ENCODE peak calls at places on chromosomes 11 and 22, in six cellular contexts. T, V, X, C, L and S are unnamed samples.

GRCh38 chr11:95104916-95105315 is 15.3 kb downstream of the ENDOD1 start:
- DNase-seq in T (no peak), V (no peak), L (no peak), C (no peak), X (no peak), S (no peak)

GRCh38 chr22:41983516-41983915 is 14.3 kb downstream of the SEPTIN3 start:
- DNase-seq in C (no peak), T (no peak), V (no peak), L (no peak), X (no peak), S (peak; percentile 64)

GRCh38 chr11:9971894-9972293 is 308.0 kb downstream of the SWAP70 start:
- DNase-seq in L (no peak), X (no peak), T (no peak), C (no peak), V (no peak), S (no peak)

GRCh38 chr22:22342697-22343602 is 98.4 kb downstream of the VPREB1 start:
- DNase-seq in V (peak; percentile 55), L (peak; percentile 50), C (no peak), T (peak; percentile 82), X (peak; percentile 43), S (peak; percentile 49)

GRCh38 chr11:65502852-65503603 is 4.2 kb downstream of the MALAT1 start:
- DNase-seq in C (no peak), L (no peak), V (no peak), T (no peak), X (no peak), S (no peak)

GRCh38 chr11:120222916-120223315 is 12.1 kb downstream of the OAF start:
- DNase-seq in V (no peak), T (no peak), X (no peak), L (no peak), C (no peak), S (no peak)

GRCh38 chr11:9057032-9057431 is 34.4 kb downstream of the SCUBE2 start:
- DNase-seq in T (no peak), X (peak; percentile 2), V (no peak), L (no peak), C (no peak), S (no peak)

GRCh38 chr11:70735976-70736375 is 337.6 kb downstream of the CTTN start:
- DNase-seq in X (no peak), C (no peak), V (no peak), T (no peak), L (no peak), S (no peak)

GRCh38 chr11:30758012-30758411 is 171.9 kb upstream of the MPPED2 start:
- DNase-seq in C (no peak), L (no peak), X (no peak), V (no peak), T (no peak), S (no peak)

GRCh38 chr22:46826438-46826837 is 64.0 kb downstream of the TBC1D22A start:
- DNase-seq in T (no peak), X (no peak), C (no peak), L (peak; percentile 2), V (no peak), S (no peak)

GRCh38 chr11:118939948-118940598 is 14.3 kb upstream of the BCL9L start:
- DNase-seq in X (no peak), V (no peak), T (no peak), C (no peak), L (peak; percentile 50), S (no peak)

GRCh38 chr11:63563201-63564055 is at the start of gene PLAAT2:
- DNase-seq in V (no peak), T (no peak), L (no peak), X (no peak), C (no peak), S (no peak)

GRCh38 chr11:92894197-92894596 is 75.3 kb upstream of the MTNR1B start:
- DNase-seq in L (no peak), T (no peak), C (no peak), V (no peak), X (no peak), S (no peak)

GRCh38 chr11:22491826-22492225 is 133.8 kb downstream of the FANCF start:
- DNase-seq in T (no peak), V (no peak), C (no peak), X (no peak), L (peak; percentile 69), S (no peak)

GRCh38 chr11:10584071-10584501 is 15.6 kb upstream of the LYVE1 start:
- DNase-seq in T (no peak), L (no peak), X (no peak), C (no peak), V (no peak), S (no peak)

GRCh38 chr11:19595840-19596751 is 116.5 kb upstream of the NAV2 start:
- DNase-seq in L (peak; percentile 74), T (no peak), X (no peak), C (no peak), V (no peak), S (no peak)

GRCh38 chr11:71454470-71455113 is 1.6 kb downstream of the NADSYN1 start:
- DNase-seq in V (no peak), X (peak; percentile 4), L (no peak), C (peak; percentile 24), T (peak; percentile 33), S (no peak)

GRCh38 chr22:22712666-22713365 is 68.4 kb downstream of the GGTLC2 start:
- DNase-seq in V (no peak), L (no peak), C (no peak), T (no peak), X (no peak), S (no peak)

GRCh38 chr22:19057999-19058491 is 64.2 kb downstream of the DGCR2 start:
- DNase-seq in L (no peak), X (no peak), C (no peak), T (peak; percentile 9), V (no peak), S (no peak)

GRCh38 chr11:10858505-10859360 is 880 bp upstream of the ZBED5 start:
- DNase-seq in X (peak; percentile 49), V (peak; percentile 40), T (peak; percentile 70), L (peak; percentile 64), C (peak; percentile 80), S (peak; percentile 13)

GRCh38 chr22:25564320-25564978 is at the start of gene GRK3:
- DNase-seq in L (peak; percentile 95), C (peak; percentile 83), T (peak; percentile 67), V (no peak), X (no peak), S (no peak)

GRCh38 chr11:116833816-116834534 is 3.4 kb downstream of the APOA1 start:
- DNase-seq in X (no peak), V (no peak), T (peak; percentile 42), L (no peak), C (no peak), S (no peak)

GRCh38 chr22:44127353-44127752 is 53.4 kb upstream of the PARVG start:
- DNase-seq in C (no peak), T (no peak), L (no peak), V (no peak), X (no peak), S (no peak)

GRCh38 chr22:20012741-20013331 is 3.8 kb downstream of the ARVCF start:
- DNase-seq in T (no peak), V (no peak), X (no peak), L (no peak), C (no peak), S (no peak)

GRCh38 chr11:119584193-119585037 is 144.6 kb downstream of the NECTIN1 start:
- DNase-seq in V (no peak), L (peak; percentile 83), C (no peak), T (peak; percentile 33), X (peak; percentile 49), S (no peak)

GRCh38 chr11:129375731-129376657 is at the start of gene BARX2:
- DNase-seq in V (peak; percentile 21), C (no peak), T (peak; percentile 63), X (peak; percentile 59), L (peak; percentile 70), S (no peak)

GRCh38 chr11:122413677-122414076 is 241.8 kb upstream of the UBASH3B start:
- DNase-seq in L (no peak), X (no peak), V (no peak), T (no peak), C (no peak), S (no peak)

GRCh38 chr22:25627271-25627848 is 62.9 kb downstream of the GRK3 start:
- DNase-seq in L (peak; percentile 43), X (peak; percentile 84), T (no peak), C (no peak), V (no peak), S (no peak)

GRCh38 chr22:22813126-22814075 is 74.2 kb upstream of the IGLL5 start:
- DNase-seq in C (no peak), X (no peak), T (no peak), V (no peak), L (no peak), S (no peak)

GRCh38 chr11:15468471-15468870 is 353.7 kb downstream of the INSC start:
- DNase-seq in X (no peak), C (no peak), T (no peak), L (no peak), V (no peak), S (peak; percentile 12)

GRCh38 chr22:28674121-28674563 is 5.5 kb downstream of the TTC28 start:
- DNase-seq in L (peak; percentile 10), C (no peak), T (no peak), X (no peak), V (no peak), S (peak; percentile 12)

GRCh38 chr11:35013514-35014191 is 97.2 kb downstream of the PDHX start:
- DNase-seq in X (no peak), C (no peak), V (no peak), L (no peak), T (no peak), S (no peak)

GRCh38 chr11:26621147-26621546 is 49.1 kb upstream of the MUC15 start:
- DNase-seq in T (no peak), L (no peak), V (no peak), X (no peak), C (no peak), S (peak; percentile 69)

GRCh38 chr11:124101722-124102121 is 13.5 kb upstream of the VWA5A start:
- DNase-seq in L (no peak), V (no peak), X (no peak), C (no peak), T (no peak), S (no peak)

GRCh38 chr11:94885133-94885532 is 88.2 kb downstream of the CWC15 start:
- DNase-seq in V (no peak), T (no peak), X (peak; percentile 80), C (no peak), L (no peak), S (no peak)

GRCh38 chr11:128026596-128026995 is 560.8 kb downstream of the ETS1 start:
- DNase-seq in L (no peak), X (no peak), T (no peak), C (no peak), V (no peak), S (peak; percentile 86)

GRCh38 chr11:45468265-45468856 is 182.2 kb upstream of the SYT13 start:
- DNase-seq in T (no peak), V (no peak), C (no peak), L (no peak), X (no peak), S (no peak)

GRCh38 chr11:80925291-80925690 is 1484.5 kb upstream of the TENM4 start:
- DNase-seq in L (no peak), C (no peak), T (no peak), X (no peak), V (no peak), S (no peak)

GRCh38 chr11:64121637-64122410 is 44.1 kb downstream of the MACROD1 start:
- DNase-seq in C (no peak), V (no peak), L (no peak), T (no peak), X (no peak), S (peak; percentile 74)